ENCODE peak calls at places on chromosomes 5 and 9, in nine cellular contexts. H is sciatic nerve; Q is ELR; M is SW480; D is RWPE1; X is NCI-H1694 treated with DMSO at 0.1 percent for 48 hours; J is GM12865; I is activated CD8-positive, alpha-beta memory T cell treated with anti-CD3 and anti-CD28 coated beads for 4 hours; Y is glomerular endothelial cell. B is an unnamed sample.
A peak's percentile ranks its signal among the peaks of the same experiment; 100 is the strongest.

GRCh38 chr9:105385372-105385985 is 62.4 kb upstream of the FSD1L start:
- DNase-seq in J (peak; percentile 60), X (no peak), Y (no peak), Q (no peak), M (no peak), D (peak; percentile 66), I (no peak), H (peak; percentile 63), B (no peak)

GRCh38 chr9:114037961-114038723 is 40.0 kb downstream of the AMBP start:
- DNase-seq in J (no peak), I (no peak), X (no peak), H (no peak), Y (no peak), D (no peak), Q (no peak), M (no peak), B (peak; percentile 19)

GRCh38 chr5:142438573-142438972 is 113.8 kb upstream of the SPRY4 start:
- DNase-seq in M (no peak), J (no peak), Q (no peak), D (no peak), H (no peak), Y (no peak), X (no peak), I (no peak), B (no peak)

GRCh38 chr5:168865973-168866372 is 286.8 kb upstream of the PANK3 start:
- DNase-seq in D (no peak), M (no peak), J (no peak), I (no peak), H (no peak), Y (no peak), X (peak; percentile 15), Q (no peak), B (no peak)

GRCh38 chr9:105757496-105758251 is 63.3 kb downstream of the TMEM38B start:
- DNase-seq in X (no peak), J (no peak), I (no peak), D (no peak), M (no peak), H (no peak), Q (no peak), Y (no peak), B (no peak)

GRCh38 chr5:113807384-113808053 is 294.0 kb downstream of the YTHDC2 start:
- DNase-seq in M (no peak), I (no peak), D (no peak), J (no peak), Q (peak; percentile 3), X (peak; percentile 5), Y (no peak), H (no peak), B (peak; percentile 33)

GRCh38 chr5:10442581-10442980 is 902 bp downstream of the ROPN1L start:
- DNase-seq in X (no peak), Y (no peak), J (no peak), Q (peak; percentile 77), I (no peak), D (no peak), M (no peak), H (no peak), B (no peak)

GRCh38 chr5:174533771-174534221 is 190.6 kb upstream of the MSX2 start:
- DNase-seq in Q (peak; percentile 92), X (no peak), I (no peak), Y (no peak), D (peak; percentile 95), M (peak; percentile 76), H (no peak), J (no peak), B (no peak)

GRCh38 chr5:83011990-83012389 is 65.2 kb downstream of the TMEM167A start:
- DNase-seq in X (no peak), I (no peak), J (peak; percentile 72), Q (no peak), H (no peak), D (no peak), Y (no peak), M (no peak), B (no peak)

GRCh38 chr5:169081008-169081724 is 219.8 kb downstream of the SLIT3 start:
- DNase-seq in D (no peak), M (no peak), Y (no peak), H (no peak), X (no peak), I (no peak), J (no peak), Q (no peak), B (no peak)

GRCh38 chr5:53430618-53431252 is 49.7 kb upstream of the FST start:
- DNase-seq in X (no peak), Y (no peak), Q (peak; percentile 88), J (peak; percentile 19), D (peak; percentile 73), H (no peak), I (no peak), M (peak; percentile 20), B (no peak)

GRCh38 chr9:129624947-129625346 is 1.0 kb upstream of the NTMT1 start:
- DNase-seq in D (no peak), H (no peak), X (no peak), M (no peak), Y (no peak), J (peak; percentile 24), Q (peak; percentile 48), I (no peak), B (no peak)

GRCh38 chr5:31186672-31187267 is 6.7 kb upstream of the CDH6 start:
- DNase-seq in Q (peak; percentile 49), M (peak; percentile 42), J (peak; percentile 28), D (peak; percentile 29), H (no peak), Y (no peak), X (peak; percentile 16), I (no peak), B (no peak)

GRCh38 chr9:86765040-86765343 is 182.3 kb downstream of the GAS1 start:
- DNase-seq in Q (no peak), H (no peak), I (no peak), X (no peak), Y (no peak), J (no peak), D (no peak), M (no peak), B (no peak)

GRCh38 chr5:176529824-176530195 is 7.4 kb downstream of the RNF44 start:
- DNase-seq in X (no peak), D (no peak), J (peak; percentile 42), Q (no peak), Y (no peak), H (no peak), I (no peak), M (no peak), B (no peak)